ENCODE peak calls at places on chromosome 7, in five cellular contexts. B is upper lobe of right lung; T is Panc1; W is PC-3; M is CD8-positive, alpha-beta T cell. N is an unnamed sample.

GRCh38 chr7:35253680-35254495 is at the start of gene TBX20:
- DNase-seq in B (peak; percentile 72), T (no peak), W (no peak), M (no peak), N (no peak)

GRCh38 chr7:122429926-122430325 is 125.4 kb upstream of the FEZF1 start:
- DNase-seq in B (no peak), T (no peak), W (no peak), M (no peak), N (no peak)

GRCh38 chr7:155787171-155787851 is 25.0 kb downstream of the SHH start:
- DNase-seq in B (no peak), T (no peak), W (no peak), M (no peak), N (no peak)

GRCh38 chr7:64630496-64630895 is 35.4 kb upstream of the ZNF107 start:
- DNase-seq in B (no peak), T (no peak), W (peak; percentile 17), M (no peak), N (no peak)

GRCh38 chr7:124747072-124747471 is 18.5 kb downstream of the GPR37 start:
- DNase-seq in B (no peak), T (no peak), W (no peak), M (no peak), N (no peak)

GRCh38 chr7:110943686-110944350 is 147.1 kb upstream of the LRRN3 start:
- DNase-seq in B (no peak), T (no peak), W (no peak), M (no peak), N (no peak)

GRCh38 chr7:155594961-155595366 is 48.6 kb upstream of the CNPY1 start:
- DNase-seq in B (no peak), T (no peak), W (no peak), M (no peak), N (no peak)

GRCh38 chr7:108046952-108047506 is 44.1 kb upstream of the LAMB1 start:
- DNase-seq in B (no peak), T (no peak), W (no peak), M (no peak), N (no peak)

GRCh38 chr7:32228601-32229000 is 158.4 kb upstream of the PDE1C start:
- DNase-seq in B (no peak), T (no peak), W (no peak), M (no peak), N (no peak)

GRCh38 chr7:106128846-106129245 is 16.7 kb upstream of the SYPL1 start:
- DNase-seq in B (no peak), T (no peak), W (no peak), M (no peak), N (no peak)

GRCh38 chr7:132065973-132066611 is 509.7 kb upstream of the PODXL start:
- DNase-seq in B (no peak), T (no peak), W (no peak), M (no peak), N (no peak)

GRCh38 chr7:80140388-80140787 is 5.8 kb downstream of the GNAI1 start:
- DNase-seq in B (no peak), T (no peak), W (no peak), M (no peak), N (no peak)

GRCh38 chr7:98178321-98178720 is 32.9 kb upstream of the BHLHA15 start:
- DNase-seq in B (peak; percentile 90), T (no peak), W (peak; percentile 84), M (no peak), N (peak; percentile 83)

GRCh38 chr7:95871078-95871848 is 98.9 kb downstream of the DYNC1I1 start:
- DNase-seq in B (no peak), T (peak; percentile 38), W (peak; percentile 63), M (no peak), N (peak; percentile 9)

GRCh38 chr7:36650313-36650712 is 74.0 kb downstream of the AOAH start:
- DNase-seq in B (no peak), T (no peak), W (no peak), M (no peak), N (no peak)

GRCh38 chr7:90412458-90413184 is 9.4 kb downstream of the CLDN12 start:
- DNase-seq in B (peak; percentile 61), T (no peak), W (peak; percentile 63), M (peak; percentile 17), N (no peak)

GRCh38 chr7:22851140-22851539 is 28.5 kb upstream of the TOMM7 start:
- DNase-seq in B (no peak), T (no peak), W (peak; percentile 37), M (no peak), N (peak; percentile 61)

GRCh38 chr7:132455306-132455705 is 121.0 kb downstream of the PLXNA4 start:
- DNase-seq in B (no peak), T (no peak), W (no peak), M (peak; percentile 49), N (no peak)

GRCh38 chr7:112360681-112361080 is 89.6 kb upstream of the IFRD1 start:
- DNase-seq in B (no peak), T (no peak), W (no peak), M (no peak), N (no peak)

GRCh38 chr7:151807876-151808275 is 69.0 kb downstream of the PRKAG2 start:
- DNase-seq in B (peak; percentile 31), T (no peak), W (no peak), M (no peak), N (no peak)

GRCh38 chr7:130930710-130931109 is 196.7 kb upstream of the KLF14 start:
- DNase-seq in B (no peak), T (no peak), W (no peak), M (no peak), N (no peak)

GRCh38 chr7:25864943-25865633 is 286.9 kb upstream of the NFE2L3 start:
- DNase-seq in B (no peak), T (no peak), W (no peak), M (no peak), N (no peak)

GRCh38 chr7:32073533-32073932 is 3.3 kb upstream of the PDE1C start:
- DNase-seq in B (no peak), T (no peak), W (no peak), M (no peak), N (no peak)

GRCh38 chr7:94848531-94848930 is 58.9 kb upstream of the PPP1R9A start:
- DNase-seq in B (no peak), T (no peak), W (peak; percentile 15), M (no peak), N (no peak)

GRCh38 chr7:91541641-91542040 is 277.4 kb downstream of the FZD1 start:
- DNase-seq in B (no peak), T (no peak), W (no peak), M (no peak), N (no peak)

GRCh38 chr7:148620749-148621372 is 30.3 kb downstream of the C7orf33 start:
- DNase-seq in B (no peak), T (no peak), W (peak; percentile 38), M (no peak), N (peak; percentile 44)

GRCh38 chr7:155524018-155524556 is 22.3 kb downstream of the CNPY1 start:
- DNase-seq in B (no peak), T (no peak), W (no peak), M (no peak), N (no peak)

GRCh38 chr7:71679480-71679879 is 547.5 kb downstream of the GALNT17 start:
- DNase-seq in B (no peak), T (no peak), W (no peak), M (no peak), N (no peak)

GRCh38 chr7:4361774-4362173 is 320.3 kb upstream of the FOXK1 start:
- DNase-seq in B (no peak), T (no peak), W (no peak), M (no peak), N (no peak)

GRCh38 chr7:94701555-94701973 is 45.6 kb upstream of the SGCE start:
- DNase-seq in B (no peak), T (no peak), W (peak; percentile 71), M (no peak), N (peak; percentile 77)

GRCh38 chr7:43108255-43109011 is 4.0 kb upstream of the HECW1 start:
- DNase-seq in B (peak; percentile 83), T (peak; percentile 47), W (peak; percentile 79), M (peak; percentile 30), N (peak; percentile 54)

GRCh38 chr7:105690286-105690915 is 109.1 kb upstream of the EFCAB10 start:
- DNase-seq in B (no peak), T (no peak), W (peak; percentile 22), M (no peak), N (no peak)

GRCh38 chr7:94374231-94374630 is 20.5 kb upstream of the COL1A2 start:
- DNase-seq in B (peak; percentile 66), T (no peak), W (peak; percentile 17), M (no peak), N (no peak)

DNA sequence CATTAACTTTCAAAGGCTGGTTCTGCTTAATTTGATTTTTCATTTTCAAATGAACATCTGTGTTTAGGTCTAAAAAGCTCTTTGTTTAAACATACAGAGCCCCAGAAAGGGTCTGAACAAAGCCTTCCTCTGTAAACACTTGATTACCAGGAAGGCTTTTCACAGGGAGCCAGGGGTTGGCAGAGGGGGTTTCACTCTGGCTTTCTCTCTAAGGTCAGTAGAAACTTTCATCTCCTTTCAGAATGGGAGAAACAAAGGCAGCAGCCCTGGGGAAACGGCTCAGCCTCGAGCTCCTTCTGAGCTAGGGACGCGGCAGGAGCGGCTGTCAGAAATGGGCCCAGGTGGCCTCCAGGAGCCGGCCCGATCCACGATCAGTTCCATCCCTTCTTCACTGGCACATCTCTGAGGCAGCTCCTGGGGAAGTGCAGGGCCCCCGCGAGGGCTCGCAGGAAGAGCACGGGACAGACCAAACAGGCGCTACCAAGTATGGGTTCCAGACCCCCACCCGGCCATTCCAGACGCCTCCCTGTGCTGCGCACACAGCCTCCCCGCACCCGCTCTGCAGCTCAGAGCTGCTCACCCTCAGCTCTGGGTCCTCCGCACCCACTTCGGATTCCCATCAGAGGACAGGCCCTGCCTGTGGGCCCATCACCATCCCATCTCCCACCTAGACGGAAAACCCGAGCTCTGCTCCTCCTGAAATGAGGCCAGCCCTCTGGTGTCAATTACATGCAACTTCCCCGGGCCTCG is 124.1 kb downstream of the MAD1L1 start:
- DNase-seq in B (no peak), T (no peak), W (no peak), M (no peak), N (no peak)
- H3K4me1 ChIP-seq in B (peaks cover 16% of the 10 kb centered on the region), T (peaks cover 26% of the 10 kb centered on the region), W (peaks cover 22% of the 10 kb centered on the region), M (peaks cover 27% of the 10 kb centered on the region), N (peaks cover 8% of the 10 kb centered on the region)

GRCh38 chr7:101959829-101960228 is 142.4 kb downstream of the CUX1 start:
- DNase-seq in B (no peak), T (no peak), W (no peak), M (no peak), N (no peak)
- H3K4me1 ChIP-seq in B (no peaks in the 10 kb centered on the region), T (no peaks in the 10 kb centered on the region), W (no peaks in the 10 kb centered on the region), M (no peaks in the 10 kb centered on the region), N (peaks cover 5% of the 10 kb centered on the region)

DNA sequence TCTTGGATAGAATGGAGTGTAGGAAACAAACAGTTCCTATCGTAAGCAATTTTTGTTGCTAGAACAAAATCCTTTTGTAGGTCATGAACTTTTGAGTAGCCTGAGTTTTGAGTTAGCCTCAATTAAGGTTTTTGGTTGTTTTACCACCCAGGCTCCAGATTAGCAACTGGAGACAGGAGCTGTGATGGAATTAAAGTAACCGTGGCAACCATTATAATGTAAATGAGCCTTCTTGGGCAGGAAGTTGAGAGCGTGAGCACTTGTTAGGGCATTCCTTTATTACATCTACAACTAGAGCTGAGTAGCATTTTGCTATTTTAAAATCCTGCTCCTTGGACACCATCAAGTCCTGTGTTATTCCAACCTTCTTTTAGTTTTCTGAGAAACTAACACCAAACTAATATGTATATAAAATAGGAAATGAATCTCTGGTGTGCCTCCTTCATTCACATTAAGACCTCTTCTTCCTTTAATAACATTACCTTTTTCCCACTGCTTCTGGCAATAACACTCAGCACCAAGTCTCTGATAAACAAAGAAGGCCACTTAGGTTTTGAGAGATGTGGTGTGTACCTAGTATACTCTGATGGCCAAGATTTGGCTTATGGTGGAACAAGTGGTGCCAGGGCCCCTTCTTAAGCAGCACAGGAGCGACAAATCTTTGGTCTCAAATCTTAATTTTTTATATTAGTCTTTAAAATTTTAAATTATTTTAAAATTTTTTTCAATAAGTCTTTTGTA is 34.0 kb downstream of the AHCYL2 start:
- DNase-seq in B (no peak), T (no peak), W (no peak), M (no peak), N (no peak)
- H3K4me1 ChIP-seq in B (no peaks in the 10 kb centered on the region), T (no peaks in the 10 kb centered on the region), W (no peaks in the 10 kb centered on the region), M (peaks cover 10% of the 10 kb centered on the region), N (no peaks in the 10 kb centered on the region)

GRCh38 chr7:140168816-140169215 is 8.0 kb downstream of the KDM7A start:
- DNase-seq in B (no peak), T (no peak), W (no peak), M (no peak), N (no peak)
- H3K4me1 ChIP-seq in B (peaks cover 4% of the 10 kb centered on the region), T (peaks cover 15% of the 10 kb centered on the region), W (peaks cover 9% of the 10 kb centered on the region), M (peaks cover 53% of the 10 kb centered on the region), N (peaks cover 19% of the 10 kb centered on the region)